ENCODE peak calls at places on chromosomes 2 and 18, in four cellular contexts. V is CD8-positive, alpha-beta T cell; P is PC-9; L is right cardiac atrium. H is an unnamed sample. For H3K9me3, the result is how much of the 10 kb centered on the place peaks cover.

GRCh38 chr2:143334837-143335236 is 205.6 kb downstream of the ARHGAP15 start:
- DNase-seq in V (no peak), P (no peak), L (no peak), H (no peak)

GRCh38 chr2:1827686-1828085 is 83.4 kb upstream of the PXDN start:
- DNase-seq in P (no peak), L (no peak), V (no peak), H (no peak)

GRCh38 chr2:29848566-29849310 is 72.6 kb downstream of the ALK start:
- DNase-seq in V (no peak), P (no peak), L (no peak), H (no peak)

GRCh38 chr18:3806656-3807055 is 356.7 kb downstream of the TGIF1 start:
- DNase-seq in V (no peak), L (no peak), P (no peak), H (no peak)

GRCh38 chr18:79587298-79588125 is 92.1 kb upstream of the CTDP1 start:
- DNase-seq in P (no peak), V (no peak), L (peak), H (no peak)

GRCh38 chr18:58862851-58863538 is 1.7 kb upstream of the ZNF532 start:
- DNase-seq in V (no peak), L (peak), P (peak), H (no peak)

GRCh38 chr2:6760132-6760531 is 105.6 kb downstream of the CMPK2 start:
- DNase-seq in P (no peak), L (no peak), V (no peak), H (no peak)

GRCh38 chr2:237214281-237214680 is 128.6 kb downstream of the COPS8 start:
- DNase-seq in L (no peak), P (no peak), V (no peak), H (no peak)

GRCh38 chr2:23587330-23587729 is 202.4 kb downstream of the KLHL29 start:
- DNase-seq in P (no peak), L (no peak), V (no peak), H (no peak)

GRCh38 chr2:133633851-133634250 is 65.6 kb upstream of the NCKAP5 start:
- DNase-seq in V (no peak), P (no peak), L (no peak), H (no peak)

GRCh38 chr18:59911600-59911999 is 11.8 kb downstream of the PMAIP1 start:
- DNase-seq in V (no peak), P (no peak), L (no peak), H (no peak)

GRCh38 chr2:234571620-234572407 is 74.9 kb upstream of the ARL4C start:
- DNase-seq in L (no peak), P (no peak), V (no peak), H (no peak)

GRCh38 chr2:76314621-76315020 is 603.9 kb upstream of the GCFC2 start:
- DNase-seq in V (no peak), L (no peak), P (no peak), H (no peak)

GRCh38 chr2:233831861-233832260 is 22.5 kb downstream of the HJURP start:
- DNase-seq in P (no peak), L (no peak), V (no peak), H (no peak)

GRCh38 chr2:169285528-169285927 is 76.8 kb downstream of the LRP2 start:
- DNase-seq in L (no peak), P (no peak), V (no peak), H (no peak)

GRCh38 chr2:212484563-212485080 is 54.0 kb downstream of the ERBB4 start:
- DNase-seq in P (no peak), L (no peak), V (no peak), H (no peak)

GRCh38 chr2:203338322-203338721 is 10.1 kb downstream of the ABI2 start:
- DNase-seq in L (peak), V (no peak), P (no peak), H (no peak)

GRCh38 chr2:206873426-206873825 is 65.9 kb upstream of the CPO start:
- DNase-seq in P (no peak), L (no peak), V (no peak), H (no peak)

GRCh38 chr2:28613616-28614501 is 118.0 kb downstream of the PLB1 start:
- DNase-seq in L (no peak), P (peak), V (no peak), H (no peak)

GRCh38 chr2:28755411-28755810 is 3.8 kb downstream of the PPP1CB start:
- DNase-seq in P (no peak), L (no peak), V (no peak), H (no peak)

GRCh38 chr18:11310476-11311086 is 161.2 kb upstream of the PIEZO2 start:
- DNase-seq in V (no peak), L (peak), P (peak), H (no peak)

GRCh38 chr2:237096201-237096600 is 10.5 kb downstream of the COPS8 start:
- DNase-seq in V (no peak), L (no peak), P (no peak), H (no peak)

GRCh38 chr2:236932711-236933300 is 152.9 kb upstream of the COPS8 start:
- DNase-seq in V (no peak), L (no peak), P (no peak), H (no peak)

GRCh38 chr2:221353191-221353590 is 218.9 kb downstream of the EPHA4 start:
- DNase-seq in P (no peak), L (no peak), V (no peak), H (no peak)

GRCh38 chr2:191835539-191836350 is 11.1 kb downstream of the CAVIN2 start:
- DNase-seq in P (no peak), L (no peak), V (no peak), H (no peak)

GRCh38 chr2:30662268-30663131 is 144.7 kb downstream of the CAPN13 start:
- DNase-seq in P (no peak), V (no peak), L (no peak), H (no peak)

GRCh38 chr2:232668805-232669444 is 28.2 kb upstream of the GIGYF2 start:
- DNase-seq in P (no peak), L (peak), V (no peak), H (no peak)

GRCh38 chr18:59512025-59512710 is 153.1 kb upstream of the LMAN1 start:
- DNase-seq in P (no peak), V (no peak), L (no peak), H (no peak)

GRCh38 chr2:207274541-207274940 is 108.8 kb upstream of the KLF7 start:
- DNase-seq in V (no peak), L (no peak), P (no peak), H (no peak)

GRCh38 chr2:69741281-69742169 is at the start of gene ANXA4:
- DNase-seq in V (peak), P (peak), L (peak), H (peak)

GRCh38 chr2:240494194-240494793 is 58.8 kb downstream of the GPC1 start:
- DNase-seq in P (no peak), L (no peak), V (no peak), H (no peak)

GRCh38 chr18:50158866-50159653 is 35.9 kb downstream of the MYO5B start:
- DNase-seq in P (peak), V (no peak), L (no peak), H (no peak)

GRCh38 chr18:54859667-54860421 is 31.6 kb downstream of the RAB27B start:
- DNase-seq in V (no peak), P (no peak), L (no peak), H (no peak)

GRCh38 chr18:14914771-14915170 is 166.8 kb downstream of the ANKRD30B start:
- DNase-seq in P (no peak), V (no peak), L (no peak), H (no peak)

GRCh38 chr18:3857544-3857943 is 407.6 kb downstream of the TGIF1 start:
- DNase-seq in V (no peak), L (no peak), P (no peak), H (no peak)

GRCh38 chr2:101272045-101272784 is 19.5 kb downstream of the CNOT11 start:
- DNase-seq in V (no peak), L (no peak), P (no peak), H (no peak)

GRCh38 chr2:241224851-241225438 is 36.5 kb downstream of the ANO7 start:
- DNase-seq in V (no peak), P (no peak), L (peak), H (no peak)

GRCh38 chr2:119377973-119378305 is 11.2 kb downstream of the DBI start:
- DNase-seq in P (no peak), L (no peak), V (no peak), H (no peak)
- H3K9me3 ChIP-seq in P (under half), L (under half), V (under half), H (under half)

GRCh38 chr2:150339951-150340350 is 147.5 kb downstream of the RND3 start:
- DNase-seq in V (no peak), P (no peak), L (no peak), H (no peak)

GRCh38 chr2:150339282-150339681 is 148.2 kb downstream of the RND3 start:
- DNase-seq in L (no peak), P (no peak), V (no peak), H (no peak)

GRCh38 chr2:150332378-150332777 is 155.1 kb downstream of the RND3 start:
- DNase-seq in P (peak), L (no peak), V (no peak), H (no peak)

GRCh38 chr2:150335596-150335995 is 151.9 kb downstream of the RND3 start:
- DNase-seq in V (no peak), P (no peak), L (no peak), H (no peak)
- H3K9me3 ChIP-seq in V (under half), P (under half), L (under half), H (under half)

DNA sequence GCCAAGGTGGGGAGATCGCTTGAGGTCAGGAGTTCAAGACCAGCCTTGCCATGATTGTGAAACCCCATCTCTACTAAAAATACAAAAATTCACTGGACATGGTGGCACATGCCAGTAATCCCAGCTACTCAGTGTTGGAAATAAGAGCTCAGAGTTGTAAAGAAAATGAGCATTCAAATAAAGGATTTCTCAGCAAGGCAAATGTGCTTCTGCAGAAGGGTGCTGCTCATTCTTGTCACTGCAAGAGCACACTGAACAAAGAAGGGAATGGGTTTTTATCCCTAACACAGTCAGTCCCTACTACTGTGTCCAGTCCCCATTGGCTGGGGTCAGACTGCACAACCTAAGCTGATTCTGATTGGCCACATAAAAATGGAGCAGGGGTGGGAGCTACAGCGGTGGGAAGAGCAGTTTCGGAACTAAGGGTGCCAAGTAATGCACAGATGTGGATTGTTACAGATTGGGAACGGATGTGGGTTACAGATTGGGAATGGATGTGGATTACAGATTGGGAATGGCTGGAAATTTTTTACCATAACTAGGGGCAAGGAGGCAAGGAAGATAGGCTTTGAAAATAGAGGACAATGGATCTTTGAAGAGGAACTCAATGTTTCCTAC is 31.1 kb upstream of the TRAPPC8 start:
- DNase-seq in V (no peak), L (no peak), P (no peak), H (no peak)
- H3K9me3 ChIP-seq in V (under half), L (under half), P (under half), H (under half)

GRCh38 chr2:63520793-63521192 is 67.5 kb downstream of the WDPCP start:
- DNase-seq in L (no peak), P (no peak), V (no peak), H (no peak)
- H3K9me3 ChIP-seq in L (under half), P (under half), V (under half), H (under half)

GRCh38 chr2:89784960-89785359 is 1093.5 kb downstream of the RPIA start:
- DNase-seq in V (no peak), L (no peak), P (no peak), H (no peak)

GRCh38 chr2:89780318-89780717 is 1088.8 kb downstream of the RPIA start:
- DNase-seq in L (no peak), P (no peak), V (no peak), H (no peak)

GRCh38 chr2:89781962-89782361 is 1090.5 kb downstream of the RPIA start:
- DNase-seq in V (no peak), P (no peak), L (no peak), H (no peak)
- H3K9me3 ChIP-seq in V (under half), P (half or more), L (under half), H (under half)

DNA sequence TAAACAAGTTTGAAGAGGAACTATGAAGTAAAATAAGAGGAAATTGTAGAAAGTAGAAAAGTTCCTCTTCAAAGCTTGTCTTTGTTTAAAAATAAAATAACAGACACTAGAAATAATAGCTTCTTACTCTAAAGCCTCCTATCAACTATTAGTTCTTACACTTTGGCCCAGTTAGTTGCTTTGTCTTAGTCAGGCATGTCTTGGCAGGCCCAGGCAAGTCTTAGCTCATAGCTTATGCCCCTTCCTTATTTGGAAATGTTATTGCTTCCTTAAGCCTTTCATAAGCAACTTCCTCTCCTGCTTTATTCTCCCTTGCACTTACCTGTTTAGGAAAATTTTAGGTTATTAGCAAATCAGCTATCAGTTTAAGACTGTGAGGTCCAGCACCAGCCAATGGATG is 950.6 kb upstream of the LRATD1 start:
- DNase-seq in L (no peak), P (no peak), V (no peak), H (no peak)
- H3K9me3 ChIP-seq in L (under half), P (under half), V (under half), H (under half)

GRCh38 chr2:132462242-132462641 is 45.6 kb downstream of the GPR39 start:
- DNase-seq in V (no peak), L (no peak), P (no peak), H (no peak)

GRCh38 chr2:132469095-132469494 is 52.5 kb downstream of the GPR39 start:
- DNase-seq in P (no peak), V (no peak), L (no peak), H (no peak)

GRCh38 chr2:132466428-132467028 is 49.9 kb downstream of the GPR39 start:
- DNase-seq in L (no peak), P (no peak), V (no peak), H (no peak)

GRCh38 chr2:132463719-132464118 is 47.1 kb downstream of the GPR39 start:
- DNase-seq in P (no peak), V (no peak), L (no peak), H (no peak)

GRCh38 chr2:132465917-132466316 is 49.3 kb downstream of the GPR39 start:
- DNase-seq in P (no peak), L (no peak), V (no peak), H (no peak)
- H3K9me3 ChIP-seq in P (under half), L (under half), V (under half), H (under half)

H was measured in T-helper 17 cell.